ENCODE peak calls at places on chromosome 18, in ten cellular contexts. L is PC-9; G is nephron progenitor cell; Y is brain microvascular endothelial cell; F is neural progenitor cell; W is activated CD8-positive, alpha-beta T cell treated with anti-CD3 and anti-CD28 coated beads for 36 hours; R is MM.1S; Q is BJ; K is neural crest cell; U is IMR-90. E is an unnamed sample.

GRCh38 chr18:31977270-31977872 is 34.4 kb upstream of the TRAPPC8 start:
- DNase-seq in K (peak), L (no peak), F (peak), Q (no peak), U (peak), R (peak), W (peak), G (peak), Y (peak), E (no peak)

GRCh38 chr18:62796216-62796621 is 80.9 kb downstream of the PHLPP1 start:
- DNase-seq in Y (no peak), K (no peak), G (no peak), U (no peak), W (no peak), L (no peak), Q (no peak), R (no peak), F (no peak), E (no peak)

GRCh38 chr18:79876497-79876896 is 75.0 kb downstream of the SLC66A2 start:
- DNase-seq in K (no peak), R (no peak), G (no peak), L (no peak), W (no peak), Y (no peak), F (no peak), Q (no peak), U (no peak), E (no peak)

GRCh38 chr18:8657873-8658521 is 47.4 kb upstream of the MTCL1 start:
- DNase-seq in G (peak), Q (no peak), R (no peak), F (peak), L (peak), K (no peak), U (peak), W (no peak), Y (no peak), E (no peak)

GRCh38 chr18:60684843-60685513 is 312.4 kb upstream of the MC4R start:
- DNase-seq in U (peak), Y (no peak), W (no peak), K (no peak), G (no peak), F (peak), Q (no peak), R (peak), L (no peak), E (no peak)

GRCh38 chr18:71223487-71223886 is 934.6 kb downstream of the SOCS6 start:
- DNase-seq in R (no peak), U (no peak), Y (no peak), W (no peak), Q (no peak), F (no peak), L (no peak), G (no peak), K (no peak), E (no peak)

GRCh38 chr18:60469396-60469795 is 96.8 kb upstream of the MC4R start:
- DNase-seq in Q (no peak), L (no peak), F (no peak), Y (no peak), U (no peak), W (no peak), R (peak), G (no peak), K (no peak), E (no peak)

GRCh38 chr18:457533-457932 is 43.0 kb downstream of the COLEC12 start:
- DNase-seq in L (no peak), K (no peak), R (no peak), U (peak), Q (no peak), F (no peak), G (no peak), Y (no peak), W (no peak), E (no peak)

GRCh38 chr18:54149078-54149697 is 75.3 kb downstream of the MBD2 start:
- DNase-seq in U (peak), K (no peak), Y (peak), R (no peak), G (no peak), L (peak), W (peak), F (no peak), Q (peak), E (no peak)

GRCh38 chr18:8478166-8478967 is 130.9 kb upstream of the RAB12 start:
- DNase-seq in L (no peak), R (peak), F (peak), W (peak), K (peak), Y (peak), G (peak), U (peak), Q (no peak), E (peak)

GRCh38 chr18:73908323-73908722 is 239.3 kb downstream of the FBXO15 start:
- DNase-seq in L (no peak), U (peak), G (peak), R (no peak), W (peak), Y (peak), F (peak), K (peak), Q (no peak), E (no peak)

GRCh38 chr18:9740076-9740475 is 32.0 kb downstream of the RAB31 start:
- DNase-seq in K (no peak), Q (no peak), U (no peak), W (no peak), G (no peak), Y (no peak), R (no peak), F (no peak), L (peak), E (no peak)

GRCh38 chr18:78641689-78642231 is 337.9 kb upstream of the SALL3 start:
- DNase-seq in Q (no peak), Y (no peak), W (no peak), G (no peak), R (no peak), L (no peak), U (no peak), K (no peak), F (no peak), E (no peak)

GRCh38 chr18:22856870-22857269 is 76.3 kb upstream of the RBBP8 start:
- DNase-seq in L (no peak), G (no peak), Y (no peak), U (no peak), R (no peak), W (no peak), Q (no peak), K (no peak), F (peak), E (no peak)

GRCh38 chr18:78561757-78562445 is 417.7 kb upstream of the SALL3 start:
- DNase-seq in K (no peak), Y (no peak), U (no peak), R (no peak), L (no peak), Q (no peak), G (no peak), W (no peak), F (peak), E (no peak)

GRCh38 chr18:59148192-59148591 is 8.5 kb downstream of the SEC11C start:
- DNase-seq in G (no peak), L (no peak), R (no peak), Y (no peak), F (no peak), Q (no peak), U (no peak), W (no peak), K (no peak), E (no peak)

GRCh38 chr18:73684651-73685050 is 463.0 kb downstream of the FBXO15 start:
- DNase-seq in K (no peak), U (peak), Q (no peak), G (no peak), Y (no peak), R (no peak), W (no peak), L (peak), F (no peak), E (no peak)

GRCh38 chr18:2547477-2548087 is 23.7 kb downstream of the METTL4 start:
- DNase-seq in G (no peak), F (peak), L (no peak), K (no peak), W (no peak), U (peak), Y (peak), R (peak), Q (no peak), E (no peak)

GRCh38 chr18:60541661-60542060 is 169.1 kb upstream of the MC4R start:
- DNase-seq in Q (no peak), K (no peak), U (no peak), R (no peak), Y (no peak), F (no peak), G (no peak), L (no peak), W (no peak), E (no peak)

GRCh38 chr18:8948471-8949149 is 153.9 kb upstream of the NDUFV2 start:
- DNase-seq in L (peak), Y (peak), F (no peak), G (no peak), Q (peak), K (no peak), W (no peak), U (peak), R (no peak), E (no peak)

GRCh38 chr18:21672868-21673267 is 31.7 kb downstream of the ABHD3 start:
- DNase-seq in W (no peak), G (no peak), K (no peak), U (peak), F (no peak), Q (no peak), Y (peak), R (no peak), L (peak), E (no peak)

GRCh38 chr18:44700652-44701051 is 20.0 kb downstream of the SETBP1 start:
- DNase-seq in R (no peak), F (no peak), G (no peak), Y (peak), L (no peak), U (no peak), K (no peak), Q (no peak), W (peak), E (no peak)
- TF ChIP-seq CTCF in R (no peak), F (no peak), G (no peak), Y (no peak), L (no peak), U (no peak), K (no peak), Q (no peak), W (no peak), E (no peak)

DNA sequence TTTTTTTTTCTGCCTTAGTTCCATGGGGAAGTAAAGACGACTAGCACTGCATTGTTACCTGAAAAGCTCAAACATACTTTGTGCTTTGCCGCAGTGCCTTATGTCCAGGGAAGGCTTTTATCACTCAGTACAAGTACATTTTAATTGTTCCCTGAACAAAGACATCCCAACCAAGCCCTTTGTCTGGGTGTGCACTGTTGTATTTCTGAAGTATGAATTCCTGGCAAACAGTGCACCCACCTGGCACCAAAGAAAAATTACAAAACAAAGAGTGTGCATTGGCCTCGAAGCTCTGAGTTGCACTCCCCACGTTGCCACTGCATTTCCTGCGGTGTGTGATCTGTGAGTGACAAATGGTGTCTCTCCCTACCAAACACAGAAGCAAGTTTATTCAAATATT is 858.5 kb upstream of the PIK3C3 start:
- DNase-seq in G (no peak), F (peak), K (no peak), W (no peak), R (peak), Q (no peak), U (peak), Y (peak), L (no peak), E (no peak)
- TF ChIP-seq CTCF in G (no peak), F (peak), K (no peak), W (no peak), R (peak), Q (peak), U (peak), Y (peak), L (no peak), E (no peak)

GRCh38 chr18:58044370-58045264 is 591 bp downstream of the NEDD4L start:
- DNase-seq in F (peak), Y (no peak), K (peak), L (peak), U (peak), R (peak), W (peak), Q (no peak), G (peak), E (peak)
- TF ChIP-seq CTCF in F (no peak), Y (no peak), K (peak), L (no peak), U (no peak), R (no peak), W (no peak), Q (no peak), G (no peak), E (no peak)

GRCh38 chr18:37553633-37554398 is 11.8 kb downstream of the CELF4 start:
- DNase-seq in L (no peak), R (no peak), G (peak), K (no peak), W (no peak), Y (no peak), U (no peak), Q (no peak), F (peak), E (no peak)
- TF ChIP-seq CTCF in L (no peak), R (peak), G (peak), K (peak), W (no peak), Y (peak), U (no peak), Q (peak), F (peak), E (no peak)

GRCh38 chr18:47150029-47150823 is at the start of gene HDHD2:
- DNase-seq in G (peak), K (peak), Q (peak), U (peak), R (peak), W (peak), L (peak), F (peak), Y (peak), E (peak)
- TF ChIP-seq CTCF in G (no peak), K (no peak), Q (peak), U (no peak), R (no peak), W (no peak), L (no peak), F (no peak), Y (no peak), E (no peak)

GRCh38 chr18:77478619-77479018 is 229.0 kb downstream of the GALR1 start:
- DNase-seq in Q (no peak), U (no peak), Y (peak), F (no peak), G (no peak), R (peak), L (no peak), K (no peak), W (no peak), E (no peak)
- TF ChIP-seq CTCF in Q (no peak), U (no peak), Y (peak), F (peak), G (no peak), R (peak), L (no peak), K (peak), W (no peak), E (no peak)

DNA sequence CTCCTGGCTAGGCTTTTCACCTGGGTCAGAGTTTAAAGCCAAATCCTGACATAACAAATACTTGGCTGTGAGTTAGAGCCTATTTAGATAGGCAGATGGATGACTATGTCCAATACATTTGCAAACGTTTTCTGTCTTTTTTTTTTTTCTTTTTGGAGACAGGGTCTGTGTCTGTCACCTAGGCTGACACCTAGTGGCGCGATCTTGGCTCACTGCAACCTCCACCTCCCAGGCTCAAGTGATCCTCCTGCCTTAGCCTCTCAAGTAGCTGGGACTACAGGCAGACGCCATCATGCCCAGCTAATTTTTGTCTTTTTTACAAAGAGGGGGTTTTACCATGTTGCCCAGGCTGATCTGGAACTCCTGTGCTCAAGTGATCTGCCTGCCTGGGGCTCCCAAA is 124.8 kb downstream of the DYM start:
- DNase-seq in R (no peak), G (no peak), L (no peak), Q (no peak), W (peak), Y (no peak), F (no peak), U (no peak), K (no peak), E (no peak)
- TF ChIP-seq CTCF in R (no peak), G (peak), L (peak), Q (no peak), W (no peak), Y (peak), F (peak), U (no peak), K (peak), E (no peak)

GRCh38 chr18:29873211-29873610 is 1169.3 kb downstream of the DSC3 start:
- DNase-seq in G (no peak), R (no peak), Q (no peak), L (no peak), W (no peak), U (no peak), K (no peak), F (no peak), Y (no peak), E (no peak)

GRCh38 chr18:29879763-29880162 is 1162.8 kb downstream of the DSC3 start:
- DNase-seq in Q (no peak), W (no peak), R (no peak), U (no peak), Y (no peak), L (no peak), K (no peak), F (no peak), G (no peak), E (no peak)

DNA sequence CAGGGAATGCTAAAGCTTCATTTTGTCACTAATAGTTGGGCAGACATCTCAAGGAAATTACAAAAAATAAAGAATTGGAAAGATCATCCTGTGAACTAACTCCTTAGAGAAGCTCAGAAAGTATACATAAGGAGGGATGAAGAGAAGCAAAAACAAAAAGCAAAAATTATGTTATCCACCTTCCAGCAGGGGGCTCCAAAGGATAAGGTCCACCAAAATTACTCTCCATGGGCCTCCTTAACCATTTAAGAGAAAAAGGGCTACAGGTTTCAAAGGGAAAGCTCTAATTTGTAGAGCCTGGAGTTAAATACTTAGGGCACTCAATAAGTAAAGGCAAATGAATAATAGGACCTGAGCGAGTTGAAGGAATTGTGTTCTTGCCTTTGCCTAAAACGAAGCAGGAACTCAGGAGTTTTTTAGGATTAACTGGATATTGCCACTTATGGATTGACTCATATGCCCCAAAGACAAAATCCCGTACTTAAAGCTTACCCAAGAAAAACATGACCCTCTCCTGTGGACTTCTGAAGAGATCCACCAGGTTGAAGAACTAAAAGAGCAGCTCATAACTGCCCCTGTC is 1167.9 kb downstream of the DSC3 start:
- DNase-seq in Y (no peak), L (no peak), F (peak), Q (no peak), U (peak), R (peak), G (peak), K (peak), W (no peak), E (no peak)
- TF ChIP-seq CTCF in Y (peak), L (peak), F (peak), Q (peak), U (peak), R (peak), G (peak), K (peak), W (peak), E (no peak)

E was measured in activated B cell treated with CpG ODN at 0.5 μM for 24 hours.